ENCODE peak calls at places on chromosomes 2 and 18, in nine cellular contexts. S is heart right ventricle; F is adrenal gland; Z is mesendoderm; D is left lung; K is aorta; I is CD8-positive, alpha-beta T cell; W is A673; H is psoas muscle. L is an unnamed sample. For H3K27me3, the result is how much of the 10 kb centered on the place peaks cover.

GRCh38 chr2:227186751-227187150 is 22.3 kb downstream of the COL4A3 start:
- DNase-seq in S (no peak), F (no peak), Z (no peak), D (no peak), K (no peak), I (no peak), W (peak), H (no peak), L (no peak)

GRCh38 chr2:82837588-82838304 is 1621.3 kb downstream of the SUCLG1 start:
- DNase-seq in S (no peak), F (no peak), Z (peak), D (no peak), K (no peak), I (no peak), W (no peak), H (no peak), L (no peak)

GRCh38 chr2:167953790-167954189 is 293.6 kb downstream of the STK39 start:
- DNase-seq in S (no peak), F (no peak), Z (peak), D (no peak), K (no peak), I (no peak), W (no peak), H (no peak), L (no peak)

GRCh38 chr2:85531585-85531984 is 7.4 kb upstream of the MAT2A start:
- DNase-seq in S (no peak), F (no peak), Z (no peak), D (no peak), K (no peak), I (no peak), W (no peak), H (no peak), L (no peak)

GRCh38 chr2:107168141-107168540 is 282.2 kb upstream of the ST6GAL2 start:
- DNase-seq in S (no peak), F (no peak), Z (no peak), D (no peak), K (no peak), I (no peak), W (no peak), H (no peak), L (no peak)

GRCh38 chr2:3279236-3279960 is 98.2 kb downstream of the EIPR1 start:
- DNase-seq in S (no peak), F (peak), Z (no peak), D (no peak), K (no peak), I (no peak), W (no peak), H (no peak), L (no peak)

GRCh38 chr18:649341-649740 is 8.1 kb upstream of the TYMS start:
- DNase-seq in S (no peak), F (no peak), Z (no peak), D (no peak), K (no peak), I (no peak), W (no peak), H (no peak), L (no peak)

GRCh38 chr2:68193774-68194372 is 36.2 kb downstream of the PNO1 start:
- DNase-seq in S (no peak), F (no peak), Z (no peak), D (no peak), K (no peak), I (no peak), W (no peak), H (no peak), L (peak)

GRCh38 chr18:50313873-50314460 is 26.5 kb upstream of the CXXC1 start:
- DNase-seq in S (no peak), F (no peak), Z (no peak), D (no peak), K (no peak), I (no peak), W (no peak), H (no peak), L (no peak)

GRCh38 chr2:176164184-176164802 is 7.2 kb downstream of the HOXD3 start:
- DNase-seq in S (no peak), F (no peak), Z (no peak), D (no peak), K (no peak), I (no peak), W (no peak), H (no peak), L (no peak)

GRCh38 chr2:176162911-176163654 is 6.0 kb downstream of the HOXD3 start:
- DNase-seq in S (no peak), F (no peak), Z (no peak), D (no peak), K (no peak), I (no peak), W (no peak), H (no peak), L (no peak)

GRCh38 chr2:176161817-176162626 is 4.9 kb downstream of the HOXD3 start:
- DNase-seq in S (no peak), F (no peak), Z (no peak), D (no peak), K (no peak), I (no peak), W (peak), H (no peak), L (no peak)

GRCh38 chr2:176164803-176165597 is 7.9 kb downstream of the HOXD3 start:
- DNase-seq in S (no peak), F (no peak), Z (peak), D (no peak), K (no peak), I (no peak), W (no peak), H (no peak), L (peak)

DNA sequence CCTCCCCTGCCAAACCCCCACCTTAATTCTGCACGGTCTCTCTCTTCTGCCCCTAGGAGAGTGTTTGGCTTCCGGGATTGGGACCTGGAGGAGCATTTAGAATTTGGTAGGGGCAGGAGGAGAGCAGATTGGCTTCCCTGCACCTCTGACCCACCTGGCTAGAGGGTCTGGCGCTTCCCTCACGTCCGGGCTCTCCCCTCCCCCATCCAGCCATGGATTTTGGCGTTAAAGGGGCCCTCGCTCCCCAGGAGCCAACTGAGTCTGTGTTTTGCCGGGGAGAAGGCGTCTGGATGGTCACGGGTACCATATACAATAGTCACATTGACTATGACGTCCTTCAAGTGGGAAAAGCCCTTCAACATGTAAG is 6.5 kb downstream of the HOXD3 start:
- DNase-seq in S (no peak), F (no peak), Z (no peak), D (no peak), K (no peak), I (no peak), W (no peak), H (no peak), L (no peak)
- H3K27me3 ChIP-seq in S (half or more), F (under half), Z (half or more), D (half or more), K (under half), I (half or more), W (under half), H (under half), L (under half)

GRCh38 chr2:72150157-72150960 is 2.7 kb upstream of the CYP26B1 start:
- DNase-seq in S (peak), F (peak), Z (peak), D (no peak), K (peak), I (peak), W (peak), H (peak), L (peak)

GRCh38 chr2:72149556-72150156 is 2.0 kb upstream of the CYP26B1 start:
- DNase-seq in S (no peak), F (peak), Z (peak), D (peak), K (peak), I (peak), W (peak), H (no peak), L (peak)

GRCh38 chr2:72148391-72148974 is 821 bp upstream of the CYP26B1 start:
- DNase-seq in S (no peak), F (peak), Z (no peak), D (no peak), K (peak), I (no peak), W (peak), H (peak), L (no peak)

GRCh38 chr2:72147971-72148369 is 308 bp upstream of the CYP26B1 start:
- DNase-seq in S (no peak), F (peak), Z (no peak), D (no peak), K (no peak), I (no peak), W (no peak), H (no peak), L (no peak)

GRCh38 chr2:72148975-72149555 is 1.4 kb upstream of the CYP26B1 start:
- DNase-seq in S (peak), F (peak), Z (peak), D (peak), K (peak), I (no peak), W (no peak), H (no peak), L (peak)
- H3K27me3 ChIP-seq in S (half or more), F (under half), Z (under half), D (half or more), K (under half), I (under half), W (under half), H (under half), L (under half)

GRCh38 chr18:79796531-79797390 is 977 bp upstream of the KCNG2 start:
- DNase-seq in S (no peak), F (no peak), Z (no peak), D (no peak), K (peak), I (no peak), W (peak), H (peak), L (no peak)

GRCh38 chr18:79796016-79796415 is 1.7 kb upstream of the KCNG2 start:
- DNase-seq in S (no peak), F (no peak), Z (no peak), D (no peak), K (peak), I (no peak), W (no peak), H (no peak), L (peak)

GRCh38 chr18:79798999-79799370 is 1.2 kb downstream of the KCNG2 start:
- DNase-seq in S (no peak), F (no peak), Z (no peak), D (no peak), K (no peak), I (no peak), W (no peak), H (no peak), L (no peak)

GRCh38 chr18:79798346-79798998 is 734 bp downstream of the KCNG2 start:
- DNase-seq in S (no peak), F (no peak), Z (no peak), D (no peak), K (peak), I (no peak), W (no peak), H (peak), L (no peak)

GRCh38 chr18:79797518-79798345 is at the start of gene KCNG2:
- DNase-seq in S (no peak), F (no peak), Z (peak), D (peak), K (peak), I (peak), W (peak), H (peak), L (no peak)
- H3K27me3 ChIP-seq in S (half or more), F (under half), Z (under half), D (under half), K (under half), I (under half), W (under half), H (under half), L (under half)

GRCh38 chr2:20666364-20667150 is at the start of gene GDF7:
- DNase-seq in S (peak), F (peak), Z (peak), D (peak), K (peak), I (no peak), W (no peak), H (no peak), L (peak)

GRCh38 chr2:20666114-20666363 is 905 bp upstream of the GDF7 start:
- DNase-seq in S (no peak), F (no peak), Z (peak), D (peak), K (no peak), I (no peak), W (no peak), H (no peak), L (no peak)

GRCh38 chr2:20664071-20664390 is 2.9 kb upstream of the GDF7 start:
- DNase-seq in S (no peak), F (no peak), Z (no peak), D (no peak), K (no peak), I (no peak), W (no peak), H (no peak), L (no peak)

GRCh38 chr2:20664431-20665260 is 2.3 kb upstream of the GDF7 start:
- DNase-seq in S (no peak), F (no peak), Z (no peak), D (no peak), K (no peak), I (no peak), W (no peak), H (no peak), L (no peak)

DNA sequence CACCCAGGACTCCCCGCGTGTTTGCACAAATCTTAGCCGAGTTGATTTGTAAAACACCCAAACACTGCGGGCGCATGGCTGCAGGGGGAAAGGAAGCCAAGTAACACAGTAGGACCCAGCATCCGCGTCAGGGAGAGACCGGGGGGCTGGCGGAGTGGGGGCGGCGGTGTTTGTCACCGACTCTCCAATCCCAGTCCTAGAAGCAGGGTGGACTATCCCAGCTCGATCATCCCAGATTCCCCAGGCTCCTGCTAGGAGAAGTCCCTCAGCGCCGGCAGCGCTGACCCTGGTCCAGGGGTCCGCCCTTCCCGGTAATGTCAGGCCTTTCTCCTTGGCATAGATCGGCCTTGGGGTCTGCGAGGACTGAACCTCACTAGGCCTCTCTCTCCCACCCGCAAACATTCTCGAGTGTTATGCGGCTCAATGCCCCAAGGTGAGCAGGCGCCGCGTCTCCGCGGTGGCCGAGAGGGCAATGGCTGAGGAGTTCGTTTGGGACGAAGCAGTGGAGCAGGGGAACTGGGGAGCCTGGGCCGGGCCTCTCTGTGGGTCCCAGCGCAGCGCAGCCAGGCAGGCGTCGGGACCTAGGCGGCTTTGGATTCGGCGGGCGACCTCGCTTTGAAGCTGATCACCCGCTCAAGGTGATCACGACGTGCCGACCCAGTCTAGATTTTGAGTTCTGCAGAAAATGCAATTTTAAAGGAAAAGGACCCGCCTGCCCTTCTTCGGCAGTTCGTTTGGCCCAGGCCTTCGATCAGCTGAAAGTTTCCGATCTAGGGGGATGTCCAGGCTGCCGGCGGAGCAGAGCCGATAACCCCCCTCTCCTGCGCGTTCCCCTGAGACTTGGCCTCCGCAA is 1.5 kb upstream of the GDF7 start:
- DNase-seq in S (no peak), F (no peak), Z (no peak), D (peak), K (peak), I (no peak), W (no peak), H (no peak), L (no peak)
- H3K27me3 ChIP-seq in S (half or more), F (half or more), Z (half or more), D (half or more), K (under half), I (half or more), W (half or more), H (under half), L (half or more)

DNA sequence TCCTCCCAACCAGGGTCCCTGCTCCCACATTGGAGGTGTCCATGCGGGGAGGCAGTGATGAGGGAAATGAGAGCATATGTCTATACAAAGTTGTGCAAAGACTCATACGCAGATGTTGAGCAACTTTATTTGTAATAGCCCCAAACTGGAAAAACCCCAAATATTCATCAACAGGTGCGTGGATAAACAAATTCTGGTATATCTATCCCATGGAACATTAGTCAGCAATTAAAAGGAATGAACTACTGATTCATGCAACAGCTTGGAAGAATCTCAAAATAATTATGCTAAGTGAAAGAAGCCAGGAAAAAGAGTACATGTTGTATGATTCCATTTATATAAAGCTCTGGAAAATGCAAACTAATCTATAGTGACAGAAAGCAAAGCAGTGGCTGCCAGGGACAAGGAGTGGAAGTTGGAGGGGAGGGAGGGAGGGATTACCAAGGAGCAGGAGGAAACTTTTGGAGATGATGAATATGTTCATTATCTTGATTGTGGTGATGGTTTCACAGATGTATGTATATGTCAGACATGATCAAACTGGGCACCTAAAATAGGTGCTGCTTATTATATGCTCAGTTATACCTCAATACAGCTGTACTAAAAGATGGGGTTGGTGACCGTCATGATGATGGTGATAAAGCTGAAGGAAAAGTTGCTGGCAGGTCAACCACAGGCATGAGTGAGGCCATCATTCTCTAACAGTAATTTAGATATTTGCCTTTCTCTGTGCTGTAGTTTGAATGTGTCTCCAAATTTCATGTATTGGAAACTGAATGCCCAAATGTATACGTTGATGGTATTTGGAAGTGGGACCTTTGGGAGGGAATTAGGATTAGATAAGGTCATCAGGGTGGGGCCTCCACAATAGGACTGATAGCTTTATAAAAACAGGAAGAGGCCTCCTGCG is 270.9 kb downstream of the CYP26B1 start:
- DNase-seq in S (no peak), F (no peak), Z (no peak), D (no peak), K (no peak), I (no peak), W (no peak), H (no peak), L (no peak)
- H3K27me3 ChIP-seq in S (under half), F (under half), Z (under half), D (under half), K (under half), I (under half), W (under half), H (under half), L (under half)

GRCh38 chr2:13545320-13545719 is 828.6 kb downstream of the TRIB2 start:
- DNase-seq in S (no peak), F (no peak), Z (no peak), D (no peak), K (no peak), I (no peak), W (no peak), H (no peak), L (no peak)

GRCh38 chr2:13542642-13543041 is 825.9 kb downstream of the TRIB2 start:
- DNase-seq in S (no peak), F (no peak), Z (no peak), D (no peak), K (no peak), I (no peak), W (no peak), H (no peak), L (no peak)

GRCh38 chr2:13543550-13543949 is 826.8 kb downstream of the TRIB2 start:
- DNase-seq in S (no peak), F (no peak), Z (no peak), D (no peak), K (no peak), I (no peak), W (no peak), H (no peak), L (no peak)

GRCh38 chr2:13546131-13546530 is 829.4 kb downstream of the TRIB2 start:
- DNase-seq in S (no peak), F (no peak), Z (no peak), D (no peak), K (no peak), I (no peak), W (no peak), H (no peak), L (no peak)

GRCh38 chr2:13542061-13542460 is 825.3 kb downstream of the TRIB2 start:
- DNase-seq in S (no peak), F (no peak), Z (no peak), D (peak), K (no peak), I (no peak), W (no peak), H (no peak), L (no peak)
- H3K27me3 ChIP-seq in S (under half), F (under half), Z (under half), D (under half), K (under half), I (under half), W (under half), H (under half), L (under half)

GRCh38 chr2:205837663-205838062 is 155.4 kb downstream of the NRP2 start:
- DNase-seq in S (no peak), F (no peak), Z (no peak), D (no peak), K (no peak), I (no peak), W (no peak), H (no peak), L (no peak)
- H3K27me3 ChIP-seq in S (under half), F (under half), Z (under half), D (under half), K (under half), I (under half), W (under half), H (under half), L (under half)

GRCh38 chr2:195498176-195498575 is 158.8 kb upstream of the SLC39A10 start:
- DNase-seq in S (no peak), F (peak), Z (peak), D (no peak), K (peak), I (peak), W (peak), H (no peak), L (peak)
- H3K27me3 ChIP-seq in S (under half), F (under half), Z (under half), D (under half), K (under half), I (under half), W (under half), H (under half), L (under half)

GRCh38 chr2:72041638-72042111 is 106.0 kb downstream of the CYP26B1 start:
- DNase-seq in S (peak), F (no peak), Z (no peak), D (no peak), K (no peak), I (no peak), W (no peak), H (no peak), L (no peak)
- H3K27me3 ChIP-seq in S (under half), F (under half), Z (under half), D (under half), K (under half), I (under half), W (under half), H (under half), L (under half)

L was measured in endothelial cell of umbilical vein.